ENCODE peak calls at places on chromosomes 2 and 18, in six cellular contexts. W is OCI-LY7, I is HCT116, C is PC-3, N is neural progenitor cell, V is GM23338. Z is an unnamed sample. For H3K4me1, the result is how much of the 10 kb centered on the place peaks cover.

GRCh38 chr2:20165677-20166509 is 59.0 kb downstream of the SDC1 start:
- DNase-seq in W (peak), I (no peak), N (no peak), C (peak), V (peak), Z (no peak)

GRCh38 chr2:14263053-14263452 is 369.5 kb upstream of the LRATD1 start:
- DNase-seq in N (no peak), I (no peak), W (no peak), C (no peak), V (no peak), Z (no peak)

GRCh38 chr2:54669677-54670484 is 53.6 kb upstream of the EML6 start:
- DNase-seq in I (no peak), N (no peak), W (no peak), C (peak), V (no peak), Z (peak)

GRCh38 chr2:152089238-152089637 is 9.6 kb downstream of the CACNB4 start:
- DNase-seq in V (no peak), N (no peak), I (no peak), W (no peak), C (no peak), Z (no peak)

GRCh38 chr18:65235966-65236634 is 514.7 kb upstream of the CDH7 start:
- DNase-seq in C (peak), I (no peak), V (no peak), N (no peak), W (no peak), Z (no peak)

GRCh38 chr2:121080013-121080772 is 204.8 kb downstream of the TFCP2L1 start:
- DNase-seq in W (peak), C (peak), N (peak), V (peak), I (peak), Z (peak)

GRCh38 chr2:11692966-11693521 is 23.0 kb upstream of the NTSR2 start:
- DNase-seq in C (peak), V (peak), I (peak), W (peak), N (peak), Z (peak)

GRCh38 chr2:112073875-112074274 is 18.8 kb downstream of the TMEM87B start:
- DNase-seq in W (no peak), C (peak), N (no peak), I (no peak), V (no peak), Z (peak)

GRCh38 chr2:20985061-20985460 is 58.8 kb downstream of the APOB start:
- DNase-seq in W (no peak), V (peak), C (no peak), I (no peak), N (peak), Z (no peak)

GRCh38 chr2:164947281-164947680 is 8.0 kb downstream of the SLC38A11 start:
- DNase-seq in I (no peak), N (no peak), V (no peak), W (no peak), C (no peak), Z (no peak)

GRCh38 chr2:71578665-71579371 is 125.5 kb downstream of the DYSF start:
- DNase-seq in V (no peak), I (no peak), W (no peak), N (no peak), C (no peak), Z (peak)

GRCh38 chr2:166042356-166042755 is 85.5 kb downstream of the SCN1A start:
- DNase-seq in C (no peak), W (no peak), I (no peak), V (no peak), N (no peak), Z (peak)

DNA sequence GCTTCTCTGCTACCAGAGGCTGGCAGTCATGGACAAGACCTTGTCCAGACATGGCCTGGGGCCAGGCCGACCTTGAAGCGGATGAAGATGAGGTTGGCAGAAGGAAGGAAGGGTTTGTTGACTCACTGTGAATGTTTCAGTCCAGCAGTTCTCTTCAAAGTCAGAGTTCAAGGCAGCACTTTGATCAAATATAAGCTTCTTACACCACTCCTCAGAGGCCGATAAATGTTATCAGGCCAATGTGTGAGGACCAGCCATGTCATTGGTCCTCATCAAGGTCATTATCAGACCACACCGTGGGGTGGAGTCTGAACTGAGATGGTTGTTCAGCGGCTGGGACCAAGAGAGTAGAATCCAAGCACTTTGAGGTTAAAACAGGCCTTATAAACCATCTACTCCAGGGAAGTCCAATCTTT is 35.5 kb downstream of the QPCT start:
- DNase-seq in C (peak), W (peak), N (no peak), I (no peak), V (no peak), Z (peak)
- H3K4me2 ChIP-seq in C (peak), W (peak), N (no peak), I (peak), V (no peak), Z (no peak)

GRCh38 chr2:96531366-96531765 is 5.2 kb upstream of the ARID5A start:
- DNase-seq in I (no peak), C (no peak), W (no peak), N (no peak), V (no peak), Z (no peak)
- H3K4me1 ChIP-seq in I (under half), C (under half), W (under half), N (under half), V (under half), Z (under half)

DNA sequence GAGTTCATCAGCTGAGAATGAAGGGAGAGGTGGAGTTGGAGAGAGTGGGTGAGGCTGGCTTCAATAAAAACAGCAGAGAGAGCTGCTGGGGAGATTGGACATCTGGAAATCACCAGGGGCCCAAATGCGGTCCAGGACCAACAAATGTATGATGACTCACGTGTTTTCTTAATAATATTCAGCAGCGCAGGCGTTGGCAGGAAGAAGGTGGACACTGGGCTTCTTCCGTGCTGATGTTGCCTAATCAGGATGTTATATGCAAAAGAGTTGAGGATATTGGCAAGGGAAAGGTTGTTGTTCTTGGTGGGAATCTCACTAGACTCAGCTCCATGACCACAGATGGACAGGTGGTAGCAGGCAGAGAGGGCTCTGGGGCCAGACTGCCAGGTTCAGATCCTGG is 12.8 kb upstream of the PLA2R1 start:
- DNase-seq in N (no peak), V (no peak), W (no peak), I (no peak), C (no peak), Z (peak)
- TF ChIP-seq EZH2phosphoT487 in N (no peak), V (no peak), W (no peak), I (no peak), C (no peak), Z (no peak)

GRCh38 chr2:26504002-26504401 is 26.1 kb upstream of the OTOF start:
- DNase-seq in I (no peak), W (no peak), N (no peak), V (peak), C (no peak), Z (no peak)
- H3K4me2 ChIP-seq in I (peak), W (peak), N (peak), V (peak), C (no peak), Z (peak)

GRCh38 chr2:167792126-167792525 is 455.3 kb downstream of the STK39 start:
- DNase-seq in I (no peak), V (peak), N (no peak), W (no peak), C (no peak), Z (no peak)
- H3K4me1 ChIP-seq in I (under half), V (under half), N (under half), W (under half), C (under half), Z (under half)